ENCODE peak calls at places on chromosomes 7 and 10, in six cellular contexts. One of them, this sample, is unnamed.

GRCh38 chr7:154620307-154620706 is 382.6 kb downstream of the PAXIP1 start:
- DNase-seq in H9: no peak
- DNase-seq in trophoblast cell: no peak
- DNase-seq in H1: no peak
- DNase-seq in neuronal stem cell: no peak
- DNase-seq in mesenchymal stem cell: no peak
- DNase-seq in this sample: no peak

GRCh38 chr7:129010075-129010474 is 44.8 kb downstream of the TNPO3 start:
- DNase-seq in H1: no peak
- DNase-seq in H9: no peak
- DNase-seq in mesenchymal stem cell: no peak
- DNase-seq in neuronal stem cell: no peak
- DNase-seq in trophoblast cell: no peak
- DNase-seq in this sample: no peak

GRCh38 chr7:128810473-128810872 is 18.7 kb downstream of the CCDC136 start:
- DNase-seq in H9: no peak
- DNase-seq in neuronal stem cell: no peak
- DNase-seq in H1: no peak
- DNase-seq in mesenchymal stem cell: no peak
- DNase-seq in trophoblast cell: no peak
- DNase-seq in this sample: peak

GRCh38 chr10:42980553-42981357 is 96.1 kb upstream of the RET start:
- DNase-seq in H9: peak
- DNase-seq in H1: no peak
- DNase-seq in mesenchymal stem cell: no peak
- DNase-seq in trophoblast cell: no peak
- DNase-seq in neuronal stem cell: no peak
- DNase-seq in this sample: no peak

GRCh38 chr7:27064169-27064568 is 31.6 kb downstream of the HOXA1 start:
- DNase-seq in mesenchymal stem cell: no peak
- DNase-seq in H9: no peak
- DNase-seq in neuronal stem cell: no peak
- DNase-seq in H1: no peak
- DNase-seq in trophoblast cell: no peak
- DNase-seq in this sample: no peak

GRCh38 chr10:101291254-101292193 is 62.3 kb upstream of the LBX1 start:
- DNase-seq in trophoblast cell: peak
- DNase-seq in H1: no peak
- DNase-seq in neuronal stem cell: no peak
- DNase-seq in mesenchymal stem cell: peak
- DNase-seq in H9: peak
- DNase-seq in this sample: peak

GRCh38 chr7:82600601-82601000 is 157.0 kb upstream of the CACNA2D1 start:
- DNase-seq in H1: no peak
- DNase-seq in H9: no peak
- DNase-seq in trophoblast cell: no peak
- DNase-seq in mesenchymal stem cell: peak
- DNase-seq in neuronal stem cell: no peak
- DNase-seq in this sample: peak

GRCh38 chr10:97039538-97040247 is 146.1 kb downstream of the SLIT1 start:
- DNase-seq in H1: no peak
- DNase-seq in H9: no peak
- DNase-seq in trophoblast cell: no peak
- DNase-seq in mesenchymal stem cell: no peak
- DNase-seq in neuronal stem cell: no peak
- DNase-seq in this sample: no peak

GRCh38 chr10:102009801-102010425 is 46.1 kb downstream of the ARMH3 start:
- DNase-seq in mesenchymal stem cell: peak
- DNase-seq in neuronal stem cell: peak
- DNase-seq in H9: peak
- DNase-seq in trophoblast cell: peak
- DNase-seq in H1: peak
- DNase-seq in this sample: peak

GRCh38 chr7:3134715-3135114 is 91.0 kb upstream of the CARD11 start:
- DNase-seq in trophoblast cell: no peak
- DNase-seq in H1: no peak
- DNase-seq in neuronal stem cell: no peak
- DNase-seq in H9: no peak
- DNase-seq in mesenchymal stem cell: no peak
- DNase-seq in this sample: no peak

GRCh38 chr7:13946181-13946580 is 43.3 kb downstream of the ETV1 start:
- DNase-seq in H9: no peak
- DNase-seq in H1: no peak
- DNase-seq in neuronal stem cell: no peak
- DNase-seq in mesenchymal stem cell: peak
- DNase-seq in trophoblast cell: no peak
- DNase-seq in this sample: peak
- H3K14ac ChIP-seq in H9: no peak
- H3K14ac ChIP-seq in H1: no peak
- H3K14ac ChIP-seq in neuronal stem cell: no peak
- H3K14ac ChIP-seq in mesenchymal stem cell: no peak
- H3K14ac ChIP-seq in trophoblast cell: no peak
- H3K14ac ChIP-seq in this sample: no peak

DNA sequence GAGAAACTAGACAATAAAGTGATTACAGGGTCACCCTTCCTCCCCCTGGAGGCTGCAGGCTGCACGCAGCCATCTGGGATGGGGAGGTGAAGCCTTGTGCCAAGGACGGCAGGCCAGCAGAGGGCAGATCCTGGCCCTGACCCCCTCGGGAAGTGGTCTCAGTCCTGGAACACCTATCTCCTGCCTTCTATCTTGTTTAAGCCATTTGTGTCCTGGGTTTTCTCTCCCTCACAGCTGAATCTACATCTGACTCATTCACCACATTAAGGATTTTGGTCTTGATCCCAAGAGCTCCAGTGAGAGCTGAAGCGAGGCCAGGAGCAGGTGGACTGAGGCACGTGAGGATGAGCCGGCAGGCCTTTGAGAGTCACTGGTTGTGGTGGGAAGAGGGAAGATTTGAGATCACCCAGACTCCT is 16.4 kb upstream of the PARP12 start:
- DNase-seq in H9: peak
- DNase-seq in trophoblast cell: no peak
- DNase-seq in H1: peak
- DNase-seq in mesenchymal stem cell: peak
- DNase-seq in neuronal stem cell: peak
- DNase-seq in this sample: peak
- H3K14ac ChIP-seq in H9: no peak
- H3K14ac ChIP-seq in trophoblast cell: no peak
- H3K14ac ChIP-seq in H1: no peak
- H3K14ac ChIP-seq in mesenchymal stem cell: no peak
- H3K14ac ChIP-seq in neuronal stem cell: no peak
- H3K14ac ChIP-seq in this sample: no peak

DNA sequence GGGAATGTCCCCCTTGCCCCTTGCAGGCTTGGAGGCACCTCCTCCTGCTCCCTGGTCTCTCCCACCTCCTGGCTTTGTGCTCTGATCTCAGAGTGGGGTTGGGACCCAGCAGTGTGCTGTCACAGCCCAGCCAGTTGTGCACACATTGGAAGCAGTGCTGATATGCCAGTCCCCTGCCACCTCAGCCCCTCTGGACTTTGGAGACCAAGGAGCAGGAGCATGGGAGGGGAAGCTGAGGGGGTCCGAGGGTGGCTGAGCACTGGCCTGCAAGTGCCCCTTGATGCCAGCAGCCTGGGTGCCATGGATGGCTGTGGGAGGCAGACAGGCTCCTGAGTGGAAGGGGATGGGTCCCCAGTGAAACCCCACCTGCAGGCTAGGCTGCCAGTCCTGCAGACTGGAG is 235.4 kb downstream of the ZNF716 start:
- DNase-seq in trophoblast cell: no peak
- DNase-seq in H1: no peak
- DNase-seq in mesenchymal stem cell: no peak
- DNase-seq in H9: no peak
- DNase-seq in neuronal stem cell: no peak
- DNase-seq in this sample: no peak
- H3K14ac ChIP-seq in trophoblast cell: no peak
- H3K14ac ChIP-seq in H1: no peak
- H3K14ac ChIP-seq in mesenchymal stem cell: no peak
- H3K14ac ChIP-seq in H9: no peak
- H3K14ac ChIP-seq in neuronal stem cell: no peak
- H3K14ac ChIP-seq in this sample: no peak

DNA sequence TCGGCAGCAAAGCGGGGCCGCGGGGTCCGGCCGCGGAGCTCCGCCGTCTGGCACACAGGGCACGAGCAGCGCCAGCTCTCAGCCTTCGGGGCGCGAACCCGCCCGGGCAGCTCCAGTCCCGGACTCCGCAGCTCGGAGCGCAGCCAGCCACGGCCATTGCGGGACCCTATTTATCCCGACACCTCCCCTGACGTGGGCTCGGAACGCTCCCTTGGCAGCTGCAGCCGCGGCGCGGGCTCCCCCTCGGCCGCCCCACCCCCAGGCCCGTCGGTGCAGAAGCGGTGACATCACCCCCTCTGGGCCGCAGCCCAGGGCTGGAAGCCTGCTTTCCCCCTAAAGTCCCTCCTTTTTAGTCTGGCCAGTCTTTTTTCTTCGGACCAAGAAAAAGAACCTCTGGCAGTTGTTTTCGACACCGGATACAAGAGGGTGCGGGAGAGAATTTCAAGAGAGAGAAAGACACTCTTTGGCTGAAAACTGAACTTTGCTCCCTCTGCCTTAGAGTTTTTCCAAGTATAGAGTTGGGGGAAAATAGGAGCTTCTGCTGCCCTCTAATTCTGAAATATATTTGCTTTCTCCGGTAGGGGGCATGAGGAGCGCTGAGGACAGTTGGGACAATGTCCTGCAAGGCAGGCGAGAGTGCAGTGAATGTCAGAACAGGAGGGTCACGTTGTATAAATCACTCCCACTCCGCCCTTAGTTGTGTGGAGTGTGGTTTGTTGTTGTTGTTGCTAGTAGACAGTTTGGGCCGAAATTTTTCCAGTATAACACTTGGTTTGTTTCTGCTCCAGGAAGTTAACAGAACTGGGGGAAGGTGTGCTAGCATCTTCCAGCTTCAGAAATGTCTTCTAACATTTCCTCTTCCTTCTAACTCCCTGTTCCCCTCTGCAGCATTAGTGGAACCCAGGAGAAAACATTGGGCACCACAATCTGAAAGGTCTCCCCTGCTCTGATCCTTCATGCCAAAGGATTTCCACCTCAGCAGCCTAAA is at the start of gene SFRP4:
- DNase-seq in mesenchymal stem cell: peak
- DNase-seq in H1: no peak
- DNase-seq in H9: peak
- DNase-seq in trophoblast cell: no peak
- DNase-seq in neuronal stem cell: peak
- DNase-seq in this sample: peak
- H3K14ac ChIP-seq in mesenchymal stem cell: no peak
- H3K14ac ChIP-seq in H1: no peak
- H3K14ac ChIP-seq in H9: no peak
- H3K14ac ChIP-seq in trophoblast cell: no peak
- H3K14ac ChIP-seq in neuronal stem cell: peak
- H3K14ac ChIP-seq in this sample: no peak

DNA sequence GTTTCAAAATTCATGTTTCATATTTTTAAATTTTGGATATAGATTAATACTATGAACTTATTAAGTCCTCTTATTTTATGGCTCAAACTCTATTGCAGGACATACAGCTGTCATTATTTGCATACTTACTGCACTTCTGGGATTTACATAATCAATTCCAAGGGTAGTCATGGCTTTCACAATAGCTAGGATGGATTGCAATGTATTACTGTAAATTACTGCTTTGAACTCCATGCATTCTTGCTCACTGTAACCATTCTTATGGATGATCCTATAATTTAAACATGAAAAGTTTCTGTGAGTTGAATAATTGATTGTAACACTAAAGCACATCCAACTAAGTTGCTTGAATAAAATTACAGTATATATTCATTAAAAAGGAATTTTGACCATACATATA is 23.5 kb downstream of the GNAT3 start:
- DNase-seq in H1: no peak
- DNase-seq in trophoblast cell: peak
- DNase-seq in mesenchymal stem cell: peak
- DNase-seq in neuronal stem cell: no peak
- DNase-seq in H9: no peak
- DNase-seq in this sample: peak
- H3K14ac ChIP-seq in H1: no peak
- H3K14ac ChIP-seq in trophoblast cell: no peak
- H3K14ac ChIP-seq in mesenchymal stem cell: no peak
- H3K14ac ChIP-seq in neuronal stem cell: no peak
- H3K14ac ChIP-seq in H9: no peak
- H3K14ac ChIP-seq in this sample: no peak

This sample was measured in IMR-90.